ENCODE peak calls at places on chromosomes 6 and 20, in ten cellular contexts. B, T, F, E, W, Y, R, P, Q and S are unnamed samples.

GRCh38 chr20:3312940-3313656 is 74.1 kb upstream of the SLC4A11 start:
- DNase-seq in B (no peak), T (no peak), F (no peak), E (peak; percentile 86), W (no peak), Y (no peak), R (no peak), P (no peak), Q (no peak), S (no peak)

GRCh38 chr6:158571826-158572652 is 12.1 kb downstream of the TMEM181 start:
- DNase-seq in B (no peak), T (no peak), F (peak; percentile 21), E (no peak), W (no peak), Y (no peak), R (no peak), P (no peak), Q (no peak), S (no peak)

GRCh38 chr20:9053108-9053507 is 15.8 kb upstream of the PLCB4 start:
- DNase-seq in B (no peak), T (no peak), F (no peak), E (no peak), W (no peak), Y (no peak), R (no peak), P (no peak), Q (no peak), S (no peak)

GRCh38 chr20:8844179-8844578 is 224.7 kb upstream of the PLCB4 start:
- DNase-seq in B (no peak), T (no peak), F (no peak), E (no peak), W (no peak), Y (no peak), R (no peak), P (no peak), Q (no peak), S (no peak)

GRCh38 chr6:72363844-72364740 is 257.8 kb upstream of the KCNQ5 start:
- DNase-seq in B (no peak), T (no peak), F (peak; percentile 97), E (peak; percentile 96), W (peak; percentile 25), Y (no peak), R (no peak), P (no peak), Q (no peak), S (no peak)

GRCh38 chr6:14349507-14349906 is 231.9 kb downstream of the CD83 start:
- DNase-seq in B (no peak), T (no peak), F (no peak), E (no peak), W (no peak), Y (no peak), R (no peak), P (no peak), Q (no peak), S (no peak)

GRCh38 chr6:84652356-84653026 is 111.9 kb downstream of the TBX18 start:
- DNase-seq in B (no peak), T (no peak), F (peak; percentile 84), E (peak; percentile 96), W (no peak), Y (no peak), R (no peak), P (no peak), Q (no peak), S (no peak)

GRCh38 chr6:47700051-47700450 is 1.7 kb downstream of the ADGRF4 start:
- DNase-seq in B (no peak), T (no peak), F (peak; percentile 80), E (peak; percentile 52), W (peak; percentile 24), Y (no peak), R (no peak), P (no peak), Q (no peak), S (no peak)

GRCh38 chr6:103729658-103730057 is 1130.1 kb downstream of the HACE1 start:
- DNase-seq in B (no peak), T (no peak), F (no peak), E (no peak), W (no peak), Y (no peak), R (no peak), P (no peak), Q (no peak), S (no peak)